ENCODE peak calls at places on chromosomes 13 and 19, in five cellular contexts. One of them, this sample, is unnamed.

GRCh38 chr13:34951528-34951927 is 9.5 kb downstream of the NBEA start:
- DNase-seq in GM04504: no peak
- DNase-seq in HepG2: no peak
- DNase-seq in NCI-H1694: no peak
- DNase-seq in RWPE1: no peak
- DNase-seq in this sample: no peak

GRCh38 chr19:8441725-8442544 is 2.8 kb upstream of the HNRNPM start:
- DNase-seq in RWPE1: no peak
- DNase-seq in NCI-H1694: no peak
- DNase-seq in GM04504: no peak
- DNase-seq in HepG2: no peak
- DNase-seq in this sample: no peak

GRCh38 chr13:42992585-42993122 is 613 bp upstream of the EPSTI1 start:
- DNase-seq in RWPE1: no peak
- DNase-seq in NCI-H1694: no peak
- DNase-seq in HepG2: no peak
- DNase-seq in GM04504: no peak
- DNase-seq in this sample: no peak

GRCh38 chr13:114230117-114230516 is 4.6 kb upstream of the CDC16 start:
- DNase-seq in NCI-H1694: no peak
- DNase-seq in GM04504: no peak
- DNase-seq in RWPE1: no peak
- DNase-seq in HepG2: no peak
- DNase-seq in this sample: no peak

GRCh38 chr19:46898731-46899130 is 37.9 kb downstream of the ARHGAP35 start:
- DNase-seq in RWPE1: peak
- DNase-seq in GM04504: no peak
- DNase-seq in HepG2: no peak
- DNase-seq in NCI-H1694: no peak
- DNase-seq in this sample: peak

GRCh38 chr19:35556846-35557538 is 6.5 kb downstream of the ATP4A start:
- DNase-seq in HepG2: no peak
- DNase-seq in GM04504: no peak
- DNase-seq in NCI-H1694: no peak
- DNase-seq in RWPE1: no peak
- DNase-seq in this sample: no peak

GRCh38 chr19:40607311-40607871 is 6.2 kb downstream of the LTBP4 start:
- DNase-seq in RWPE1: no peak
- DNase-seq in NCI-H1694: no peak
- DNase-seq in GM04504: no peak
- DNase-seq in HepG2: no peak
- DNase-seq in this sample: no peak

GRCh38 chr19:42201489-42202289 is 15.8 kb downstream of the DEDD2 start:
- DNase-seq in HepG2: no peak
- DNase-seq in RWPE1: no peak
- DNase-seq in GM04504: no peak
- DNase-seq in NCI-H1694: no peak
- DNase-seq in this sample: no peak

GRCh38 chr13:113157929-113158747 is at the start of gene PROZ:
- DNase-seq in RWPE1: no peak
- DNase-seq in HepG2: peak
- DNase-seq in NCI-H1694: no peak
- DNase-seq in GM04504: no peak
- DNase-seq in this sample: no peak

GRCh38 chr19:32671883-32672282 is 3.1 kb downstream of the ANKRD27 start:
- DNase-seq in RWPE1: no peak
- DNase-seq in HepG2: no peak
- DNase-seq in NCI-H1694: no peak
- DNase-seq in GM04504: no peak
- DNase-seq in this sample: no peak

GRCh38 chr13:107266657-107267056 is 698.7 kb upstream of the ARGLU1 start:
- DNase-seq in RWPE1: no peak
- DNase-seq in GM04504: no peak
- DNase-seq in NCI-H1694: no peak
- DNase-seq in HepG2: no peak
- DNase-seq in this sample: no peak

GRCh38 chr19:18526316-18526715 is 4.4 kb upstream of the ELL start:
- DNase-seq in HepG2: no peak
- DNase-seq in RWPE1: peak
- DNase-seq in GM04504: no peak
- DNase-seq in NCI-H1694: no peak
- DNase-seq in this sample: no peak

GRCh38 chr13:106756446-106756845 is 188.5 kb upstream of the ARGLU1 start:
- DNase-seq in GM04504: no peak
- DNase-seq in NCI-H1694: no peak
- DNase-seq in HepG2: no peak
- DNase-seq in RWPE1: no peak
- DNase-seq in this sample: no peak

GRCh38 chr13:50519866-50520265 is 323.6 kb downstream of the DLEU7 start:
- DNase-seq in NCI-H1694: no peak
- DNase-seq in HepG2: no peak
- DNase-seq in GM04504: no peak
- DNase-seq in RWPE1: no peak
- DNase-seq in this sample: no peak

GRCh38 chr13:59513686-59514085 is 650.0 kb downstream of the DIAPH3 start:
- DNase-seq in NCI-H1694: no peak
- DNase-seq in HepG2: no peak
- DNase-seq in RWPE1: no peak
- DNase-seq in GM04504: no peak
- DNase-seq in this sample: no peak

This sample was measured in astrocyte of the cerebellum.